ENCODE peak calls at places on chromosome 10, in seven cellular contexts. One of them, this sample, is unnamed.

GRCh38 chr10:116271593-116272496 is 1.2 kb downstream of the GFRA1 start:
- DNase-seq in aorta: peak; percentile 82
- DNase-seq in OCI-LY7: no peak
- DNase-seq in fibroblast of pulmonary artery: no peak
- DNase-seq in non-pigmented ciliary epithelial cell: no peak
- DNase-seq in Panc1: no peak
- DNase-seq in right cardiac atrium: peak; percentile 71
- DNase-seq in this sample: peak; percentile 34

GRCh38 chr10:52387744-52388143 is 73.7 kb downstream of the DKK1 start:
- DNase-seq in OCI-LY7: no peak
- DNase-seq in right cardiac atrium: no peak
- DNase-seq in non-pigmented ciliary epithelial cell: no peak
- DNase-seq in Panc1: no peak
- DNase-seq in fibroblast of pulmonary artery: peak; percentile 8
- DNase-seq in aorta: no peak
- DNase-seq in this sample: no peak

GRCh38 chr10:43981232-43981631 is 332.6 kb upstream of the ZNF32 start:
- DNase-seq in OCI-LY7: no peak
- DNase-seq in aorta: no peak
- DNase-seq in Panc1: no peak
- DNase-seq in right cardiac atrium: no peak
- DNase-seq in non-pigmented ciliary epithelial cell: no peak
- DNase-seq in fibroblast of pulmonary artery: peak; percentile 67
- DNase-seq in this sample: no peak

GRCh38 chr10:75091173-75091572 is 20.3 kb upstream of the SAMD8 start:
- DNase-seq in OCI-LY7: no peak
- DNase-seq in right cardiac atrium: no peak
- DNase-seq in fibroblast of pulmonary artery: no peak
- DNase-seq in Panc1: no peak
- DNase-seq in aorta: peak; percentile 1
- DNase-seq in non-pigmented ciliary epithelial cell: no peak
- DNase-seq in this sample: no peak

GRCh38 chr10:132899054-132899750 is 43.2 kb downstream of the CFAP46 start:
- DNase-seq in OCI-LY7: no peak
- DNase-seq in non-pigmented ciliary epithelial cell: no peak
- DNase-seq in Panc1: no peak
- DNase-seq in aorta: peak; percentile 62
- DNase-seq in right cardiac atrium: no peak
- DNase-seq in fibroblast of pulmonary artery: no peak
- DNase-seq in this sample: no peak

GRCh38 chr10:178208-178607 is 43.0 kb downstream of the ZMYND11 start:
- DNase-seq in Panc1: peak; percentile 4
- DNase-seq in non-pigmented ciliary epithelial cell: no peak
- DNase-seq in aorta: no peak
- DNase-seq in OCI-LY7: peak; percentile 60
- DNase-seq in right cardiac atrium: no peak
- DNase-seq in fibroblast of pulmonary artery: peak; percentile 74
- DNase-seq in this sample: no peak

GRCh38 chr10:131230166-131230565 is 81.4 kb downstream of the TCERG1L start:
- DNase-seq in non-pigmented ciliary epithelial cell: no peak
- DNase-seq in OCI-LY7: no peak
- DNase-seq in aorta: peak; percentile 62
- DNase-seq in right cardiac atrium: no peak
- DNase-seq in Panc1: no peak
- DNase-seq in fibroblast of pulmonary artery: no peak
- DNase-seq in this sample: peak; percentile 35

GRCh38 chr10:120017731-120018130 is 125.2 kb downstream of the SEC23IP start:
- DNase-seq in fibroblast of pulmonary artery: no peak
- DNase-seq in non-pigmented ciliary epithelial cell: no peak
- DNase-seq in OCI-LY7: no peak
- DNase-seq in aorta: no peak
- DNase-seq in right cardiac atrium: no peak
- DNase-seq in Panc1: no peak
- DNase-seq in this sample: no peak

GRCh38 chr10:123018531-123018930 is 9.7 kb downstream of the ACADSB start:
- DNase-seq in aorta: no peak
- DNase-seq in non-pigmented ciliary epithelial cell: no peak
- DNase-seq in Panc1: no peak
- DNase-seq in fibroblast of pulmonary artery: no peak
- DNase-seq in OCI-LY7: no peak
- DNase-seq in right cardiac atrium: no peak
- DNase-seq in this sample: no peak

GRCh38 chr10:49153971-49154370 is 20.1 kb upstream of the FAM170B start:
- DNase-seq in right cardiac atrium: no peak
- DNase-seq in fibroblast of pulmonary artery: no peak
- DNase-seq in non-pigmented ciliary epithelial cell: no peak
- DNase-seq in aorta: no peak
- DNase-seq in OCI-LY7: no peak
- DNase-seq in Panc1: no peak
- DNase-seq in this sample: no peak

GRCh38 chr10:112782176-112782907 is 167.7 kb upstream of the TCF7L2 start:
- DNase-seq in Panc1: no peak
- DNase-seq in OCI-LY7: no peak
- DNase-seq in fibroblast of pulmonary artery: peak; percentile 15
- DNase-seq in non-pigmented ciliary epithelial cell: no peak
- DNase-seq in aorta: no peak
- DNase-seq in right cardiac atrium: peak; percentile 91
- DNase-seq in this sample: peak; percentile 73

GRCh38 chr10:188546-188945 is 53.3 kb downstream of the ZMYND11 start:
- DNase-seq in non-pigmented ciliary epithelial cell: no peak
- DNase-seq in fibroblast of pulmonary artery: peak; percentile 27
- DNase-seq in Panc1: no peak
- DNase-seq in right cardiac atrium: no peak
- DNase-seq in OCI-LY7: no peak
- DNase-seq in aorta: no peak
- DNase-seq in this sample: no peak

GRCh38 chr10:58963101-58963534 is 213.3 kb upstream of the PHYHIPL start:
- DNase-seq in non-pigmented ciliary epithelial cell: no peak
- DNase-seq in right cardiac atrium: no peak
- DNase-seq in OCI-LY7: peak; percentile 7
- DNase-seq in Panc1: no peak
- DNase-seq in fibroblast of pulmonary artery: no peak
- DNase-seq in aorta: no peak
- DNase-seq in this sample: no peak

GRCh38 chr10:72375173-72375572 is 20.5 kb upstream of the DNAJB12 start:
- DNase-seq in right cardiac atrium: no peak
- DNase-seq in aorta: peak; percentile 15
- DNase-seq in non-pigmented ciliary epithelial cell: no peak
- DNase-seq in OCI-LY7: no peak
- DNase-seq in Panc1: no peak
- DNase-seq in fibroblast of pulmonary artery: peak; percentile 17
- DNase-seq in this sample: no peak

GRCh38 chr10:36336315-36336714 is 694.2 kb upstream of the FZD8 start:
- DNase-seq in non-pigmented ciliary epithelial cell: peak; percentile 34
- DNase-seq in Panc1: no peak
- DNase-seq in aorta: no peak
- DNase-seq in OCI-LY7: no peak
- DNase-seq in right cardiac atrium: no peak
- DNase-seq in fibroblast of pulmonary artery: peak; percentile 29
- DNase-seq in this sample: no peak

GRCh38 chr10:124286621-124287020 is 132.1 kb downstream of the OAT start:
- DNase-seq in OCI-LY7: no peak
- DNase-seq in non-pigmented ciliary epithelial cell: no peak
- DNase-seq in fibroblast of pulmonary artery: no peak
- DNase-seq in Panc1: no peak
- DNase-seq in aorta: no peak
- DNase-seq in right cardiac atrium: no peak
- DNase-seq in this sample: no peak

GRCh38 chr10:63105811-63106755 is 27.0 kb upstream of the NRBF2 start:
- DNase-seq in OCI-LY7: no peak
- DNase-seq in fibroblast of pulmonary artery: peak; percentile 62
- DNase-seq in right cardiac atrium: peak; percentile 62
- DNase-seq in aorta: no peak
- DNase-seq in non-pigmented ciliary epithelial cell: no peak
- DNase-seq in Panc1: no peak
- DNase-seq in this sample: peak; percentile 71

GRCh38 chr10:80046629-80047441 is 31.6 kb upstream of the TMEM254 start:
- DNase-seq in fibroblast of pulmonary artery: peak; percentile 74
- DNase-seq in right cardiac atrium: peak; percentile 87
- DNase-seq in non-pigmented ciliary epithelial cell: peak; percentile 20
- DNase-seq in OCI-LY7: peak; percentile 68
- DNase-seq in Panc1: peak; percentile 42
- DNase-seq in aorta: peak; percentile 87
- DNase-seq in this sample: peak; percentile 73

GRCh38 chr10:110344622-110345021 is 39.9 kb upstream of the SMNDC1 start:
- DNase-seq in non-pigmented ciliary epithelial cell: no peak
- DNase-seq in aorta: no peak
- DNase-seq in right cardiac atrium: no peak
- DNase-seq in fibroblast of pulmonary artery: no peak
- DNase-seq in OCI-LY7: no peak
- DNase-seq in Panc1: no peak
- DNase-seq in this sample: no peak

This sample was measured in heart left ventricle.